ENCODE peak calls at places on chromosome 20, in five cellular contexts. One of them, this sample, is unnamed.
A peak's percentile ranks its signal among the peaks of the same experiment; 100 is the strongest.

GRCh38 chr20:35561671-35562070 is 19.8 kb downstream of the ERGIC3 start:
- DNase-seq in astrocyte of the spinal cord: no peak
- DNase-seq in adrenal gland: no peak
- DNase-seq in mesothelial cell of epicardium: no peak
- DNase-seq in GM12865: no peak
- DNase-seq in this sample: no peak

GRCh38 chr20:44092551-44093248 is 94.3 kb downstream of the JPH2 start:
- DNase-seq in astrocyte of the spinal cord: peak; percentile 58
- DNase-seq in adrenal gland: no peak
- DNase-seq in mesothelial cell of epicardium: no peak
- DNase-seq in GM12865: peak; percentile 73
- DNase-seq in this sample: no peak

GRCh38 chr20:53643031-53643832 is 49.6 kb upstream of the ZNF217 start:
- DNase-seq in astrocyte of the spinal cord: peak; percentile 83
- DNase-seq in adrenal gland: peak; percentile 67
- DNase-seq in mesothelial cell of epicardium: no peak
- DNase-seq in GM12865: peak; percentile 93
- DNase-seq in this sample: peak; percentile 75

GRCh38 chr20:5482791-5483190 is 166.0 kb upstream of the PROKR2 start:
- DNase-seq in astrocyte of the spinal cord: no peak
- DNase-seq in adrenal gland: no peak
- DNase-seq in mesothelial cell of epicardium: no peak
- DNase-seq in GM12865: no peak
- DNase-seq in this sample: no peak

GRCh38 chr20:45892828-45893500 is 1.8 kb downstream of the CTSA start:
- DNase-seq in astrocyte of the spinal cord: no peak
- DNase-seq in adrenal gland: no peak
- DNase-seq in mesothelial cell of epicardium: no peak
- DNase-seq in GM12865: peak; percentile 44
- DNase-seq in this sample: no peak

GRCh38 chr20:33408313-33408712 is 7.0 kb upstream of the CDK5RAP1 start:
- DNase-seq in astrocyte of the spinal cord: no peak
- DNase-seq in adrenal gland: no peak
- DNase-seq in mesothelial cell of epicardium: no peak
- DNase-seq in GM12865: no peak
- DNase-seq in this sample: no peak

GRCh38 chr20:51434026-51434425 is 108.5 kb downstream of the NFATC2 start:
- DNase-seq in astrocyte of the spinal cord: no peak
- DNase-seq in adrenal gland: no peak
- DNase-seq in mesothelial cell of epicardium: no peak
- DNase-seq in GM12865: no peak
- DNase-seq in this sample: no peak

GRCh38 chr20:62979876-62980373 is 26.8 kb downstream of the BHLHE23 start:
- DNase-seq in astrocyte of the spinal cord: no peak
- DNase-seq in adrenal gland: no peak
- DNase-seq in mesothelial cell of epicardium: no peak
- DNase-seq in GM12865: no peak
- DNase-seq in this sample: no peak

GRCh38 chr20:50724851-50725721 is 6.3 kb upstream of the PARD6B start:
- DNase-seq in astrocyte of the spinal cord: peak; percentile 89
- DNase-seq in adrenal gland: peak; percentile 89
- DNase-seq in mesothelial cell of epicardium: peak; percentile 87
- DNase-seq in GM12865: peak; percentile 22
- DNase-seq in this sample: peak; percentile 19

GRCh38 chr20:41664584-41664983 is 46.4 kb upstream of the CHD6 start:
- DNase-seq in astrocyte of the spinal cord: no peak
- DNase-seq in adrenal gland: no peak
- DNase-seq in mesothelial cell of epicardium: no peak
- DNase-seq in GM12865: peak; percentile 66
- DNase-seq in this sample: no peak

GRCh38 chr20:1423625-1424106 is 30.8 kb upstream of the FKBP1A start:
- DNase-seq in astrocyte of the spinal cord: peak; percentile 80
- DNase-seq in adrenal gland: peak; percentile 52
- DNase-seq in mesothelial cell of epicardium: no peak
- DNase-seq in GM12865: peak; percentile 53
- DNase-seq in this sample: no peak

GRCh38 chr20:46151936-46152335 is 33.8 kb downstream of the CD40 start:
- DNase-seq in astrocyte of the spinal cord: no peak
- DNase-seq in adrenal gland: no peak
- DNase-seq in mesothelial cell of epicardium: no peak
- DNase-seq in GM12865: peak; percentile 28
- DNase-seq in this sample: peak; percentile 59

GRCh38 chr20:362271-363254 is 15.7 kb downstream of the NRSN2 start:
- DNase-seq in astrocyte of the spinal cord: peak; percentile 76
- DNase-seq in adrenal gland: peak; percentile 98
- DNase-seq in mesothelial cell of epicardium: peak; percentile 65
- DNase-seq in GM12865: peak; percentile 68
- DNase-seq in this sample: peak; percentile 44

GRCh38 chr20:17674722-17675518 is 7.1 kb downstream of the RRBP1 start:
- DNase-seq in astrocyte of the spinal cord: no peak
- DNase-seq in adrenal gland: peak; percentile 26
- DNase-seq in mesothelial cell of epicardium: no peak
- DNase-seq in GM12865: no peak
- DNase-seq in this sample: no peak

GRCh38 chr20:8867346-8867745 is 201.5 kb upstream of the PLCB4 start:
- DNase-seq in astrocyte of the spinal cord: no peak
- DNase-seq in adrenal gland: no peak
- DNase-seq in mesothelial cell of epicardium: no peak
- DNase-seq in GM12865: no peak
- DNase-seq in this sample: no peak

GRCh38 chr20:43384321-43384940 is 73.3 kb upstream of the SRSF6 start:
- DNase-seq in astrocyte of the spinal cord: no peak
- DNase-seq in adrenal gland: no peak
- DNase-seq in mesothelial cell of epicardium: no peak
- DNase-seq in GM12865: no peak
- DNase-seq in this sample: no peak

GRCh38 chr20:54377992-54378773 is 97.2 kb upstream of the DOK5 start:
- DNase-seq in astrocyte of the spinal cord: no peak
- DNase-seq in adrenal gland: no peak
- DNase-seq in mesothelial cell of epicardium: no peak
- DNase-seq in GM12865: no peak
- DNase-seq in this sample: no peak

GRCh38 chr20:1505361-1505760 is 14.1 kb upstream of the SIRPB2 start:
- DNase-seq in astrocyte of the spinal cord: no peak
- DNase-seq in adrenal gland: no peak
- DNase-seq in mesothelial cell of epicardium: no peak
- DNase-seq in GM12865: no peak
- DNase-seq in this sample: no peak

GRCh38 chr20:25252686-25253421 is 5.0 kb downstream of the PYGB start:
- DNase-seq in astrocyte of the spinal cord: no peak
- DNase-seq in adrenal gland: no peak
- DNase-seq in mesothelial cell of epicardium: no peak
- DNase-seq in GM12865: no peak
- DNase-seq in this sample: no peak

GRCh38 chr20:63553251-63553932 is 567 bp upstream of the FNDC11 start:
- DNase-seq in astrocyte of the spinal cord: peak; percentile 84
- DNase-seq in adrenal gland: peak; percentile 78
- DNase-seq in mesothelial cell of epicardium: peak; percentile 85
- DNase-seq in GM12865: peak; percentile 94
- DNase-seq in this sample: peak; percentile 92

GRCh38 chr20:5657190-5657872 is 92.9 kb upstream of the SHLD1 start:
- DNase-seq in astrocyte of the spinal cord: peak; percentile 93
- DNase-seq in adrenal gland: peak; percentile 73
- DNase-seq in mesothelial cell of epicardium: peak; percentile 38
- DNase-seq in GM12865: no peak
- DNase-seq in this sample: no peak

GRCh38 chr20:47734870-47735269 is 50.4 kb downstream of the SULF2 start:
- DNase-seq in astrocyte of the spinal cord: no peak
- DNase-seq in adrenal gland: no peak
- DNase-seq in mesothelial cell of epicardium: no peak
- DNase-seq in GM12865: no peak
- DNase-seq in this sample: no peak

GRCh38 chr20:1937316-1937976 is 42.2 kb downstream of the SIRPA start:
- DNase-seq in astrocyte of the spinal cord: no peak
- DNase-seq in adrenal gland: peak; percentile 18
- DNase-seq in mesothelial cell of epicardium: no peak
- DNase-seq in GM12865: no peak
- DNase-seq in this sample: no peak

GRCh38 chr20:14879020-14879697 is 541.7 kb upstream of the FLRT3 start:
- DNase-seq in astrocyte of the spinal cord: peak; percentile 79
- DNase-seq in adrenal gland: no peak
- DNase-seq in mesothelial cell of epicardium: no peak
- DNase-seq in GM12865: peak; percentile 47
- DNase-seq in this sample: peak; percentile 5

GRCh38 chr20:62360854-62361798 is 6.0 kb downstream of the LAMA5 start:
- DNase-seq in astrocyte of the spinal cord: no peak
- DNase-seq in adrenal gland: peak; percentile 21
- DNase-seq in mesothelial cell of epicardium: no peak
- DNase-seq in GM12865: no peak
- DNase-seq in this sample: no peak

GRCh38 chr20:1734269-1734858 is 76.8 kb upstream of the SIRPG start:
- DNase-seq in astrocyte of the spinal cord: peak; percentile 7
- DNase-seq in adrenal gland: no peak
- DNase-seq in mesothelial cell of epicardium: no peak
- DNase-seq in GM12865: peak; percentile 51
- DNase-seq in this sample: peak; percentile 62

GRCh38 chr20:49810491-49811190 is 2.0 kb upstream of the SLC9A8 start:
- DNase-seq in astrocyte of the spinal cord: no peak
- DNase-seq in adrenal gland: no peak
- DNase-seq in mesothelial cell of epicardium: no peak
- DNase-seq in GM12865: no peak
- DNase-seq in this sample: no peak

GRCh38 chr20:17010181-17010580 is 216.7 kb upstream of the PCSK2 start:
- DNase-seq in astrocyte of the spinal cord: no peak
- DNase-seq in adrenal gland: no peak
- DNase-seq in mesothelial cell of epicardium: no peak
- DNase-seq in GM12865: no peak
- DNase-seq in this sample: no peak

GRCh38 chr20:61434361-61434781 is 182.3 kb downstream of the CDH4 start:
- DNase-seq in astrocyte of the spinal cord: no peak
- DNase-seq in adrenal gland: no peak
- DNase-seq in mesothelial cell of epicardium: no peak
- DNase-seq in GM12865: no peak
- DNase-seq in this sample: no peak

GRCh38 chr20:14830466-14830865 is 493.1 kb upstream of the FLRT3 start:
- DNase-seq in astrocyte of the spinal cord: no peak
- DNase-seq in adrenal gland: no peak
- DNase-seq in mesothelial cell of epicardium: no peak
- DNase-seq in GM12865: peak; percentile 89
- DNase-seq in this sample: peak; percentile 25

GRCh38 chr20:17615645-17616479 is 46.0 kb downstream of the DSTN start:
- DNase-seq in astrocyte of the spinal cord: no peak
- DNase-seq in adrenal gland: peak; percentile 17
- DNase-seq in mesothelial cell of epicardium: no peak
- DNase-seq in GM12865: no peak
- DNase-seq in this sample: no peak

GRCh38 chr20:38811769-38812168 is 6.3 kb downstream of the PPP1R16B start:
- DNase-seq in astrocyte of the spinal cord: no peak
- DNase-seq in adrenal gland: no peak
- DNase-seq in mesothelial cell of epicardium: no peak
- DNase-seq in GM12865: no peak
- DNase-seq in this sample: no peak

GRCh38 chr20:51573576-51574243 is 31.2 kb upstream of the NFATC2 start:
- DNase-seq in astrocyte of the spinal cord: no peak
- DNase-seq in adrenal gland: no peak
- DNase-seq in mesothelial cell of epicardium: no peak
- DNase-seq in GM12865: no peak
- DNase-seq in this sample: no peak

GRCh38 chr20:18712877-18713276 is 100.7 kb upstream of the SCP2D1 start:
- DNase-seq in astrocyte of the spinal cord: no peak
- DNase-seq in adrenal gland: no peak
- DNase-seq in mesothelial cell of epicardium: no peak
- DNase-seq in GM12865: no peak
- DNase-seq in this sample: no peak
- TF ChIP-seq CTCF in astrocyte of the spinal cord: peak; percentile 36
- TF ChIP-seq CTCF in adrenal gland: no peak
- TF ChIP-seq CTCF in mesothelial cell of epicardium: no peak
- TF ChIP-seq CTCF in GM12865: no peak
- TF ChIP-seq CTCF in this sample: no peak

GRCh38 chr20:58025233-58025632 is 203.2 kb downstream of the ANKRD60 start:
- DNase-seq in astrocyte of the spinal cord: no peak
- DNase-seq in adrenal gland: no peak
- DNase-seq in mesothelial cell of epicardium: no peak
- DNase-seq in GM12865: no peak
- DNase-seq in this sample: no peak

GRCh38 chr20:58023781-58024180 is 204.7 kb downstream of the ANKRD60 start:
- DNase-seq in astrocyte of the spinal cord: no peak
- DNase-seq in adrenal gland: no peak
- DNase-seq in mesothelial cell of epicardium: no peak
- DNase-seq in GM12865: no peak
- DNase-seq in this sample: no peak

GRCh38 chr20:58026361-58026760 is 202.1 kb downstream of the ANKRD60 start:
- DNase-seq in astrocyte of the spinal cord: no peak
- DNase-seq in adrenal gland: no peak
- DNase-seq in mesothelial cell of epicardium: no peak
- DNase-seq in GM12865: no peak
- DNase-seq in this sample: no peak

GRCh38 chr20:58024241-58024721 is 204.2 kb downstream of the ANKRD60 start:
- DNase-seq in astrocyte of the spinal cord: no peak
- DNase-seq in adrenal gland: no peak
- DNase-seq in mesothelial cell of epicardium: no peak
- DNase-seq in GM12865: no peak
- DNase-seq in this sample: no peak

GRCh38 chr20:58028123-58028522 is 200.3 kb downstream of the ANKRD60 start:
- DNase-seq in astrocyte of the spinal cord: no peak
- DNase-seq in adrenal gland: no peak
- DNase-seq in mesothelial cell of epicardium: no peak
- DNase-seq in GM12865: no peak
- DNase-seq in this sample: no peak
- TF ChIP-seq CTCF in astrocyte of the spinal cord: peak; percentile 23
- TF ChIP-seq CTCF in adrenal gland: no peak
- TF ChIP-seq CTCF in mesothelial cell of epicardium: no peak
- TF ChIP-seq CTCF in GM12865: no peak
- TF ChIP-seq CTCF in this sample: no peak

GRCh38 chr20:3000852-3001523 is 42.4 kb upstream of the GNRH2 start:
- DNase-seq in astrocyte of the spinal cord: peak; percentile 74
- DNase-seq in adrenal gland: no peak
- DNase-seq in mesothelial cell of epicardium: no peak
- DNase-seq in GM12865: peak; percentile 55
- DNase-seq in this sample: no peak
- TF ChIP-seq CTCF in astrocyte of the spinal cord: peak; percentile 38
- TF ChIP-seq CTCF in adrenal gland: peak; percentile 57
- TF ChIP-seq CTCF in mesothelial cell of epicardium: peak; percentile 30
- TF ChIP-seq CTCF in GM12865: peak; percentile 19
- TF ChIP-seq CTCF in this sample: no peak

DNA sequence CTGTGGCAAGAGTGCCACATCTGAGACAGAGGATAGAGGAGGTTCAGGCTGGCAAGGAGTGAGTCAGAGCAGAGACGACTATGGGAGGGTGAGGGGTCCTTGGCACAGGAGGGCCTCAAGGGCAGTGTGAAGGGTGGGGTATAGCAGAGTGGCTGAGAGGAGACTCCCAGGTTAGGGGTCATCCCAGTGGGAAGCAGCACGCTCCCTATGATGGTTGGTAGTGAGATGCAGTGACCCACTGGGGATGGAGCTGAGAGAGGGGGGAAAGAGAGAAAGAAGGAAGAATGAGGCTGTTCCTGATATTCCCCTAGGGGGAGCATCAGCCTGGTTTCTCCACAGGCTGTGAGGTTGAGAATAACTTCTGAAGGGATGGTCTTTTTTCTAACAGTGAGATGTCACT is 97.4 kb downstream of the INSM1 start:
- DNase-seq in astrocyte of the spinal cord: no peak
- DNase-seq in adrenal gland: no peak
- DNase-seq in mesothelial cell of epicardium: no peak
- DNase-seq in GM12865: no peak
- DNase-seq in this sample: no peak
- TF ChIP-seq CTCF in astrocyte of the spinal cord: peak; percentile 51
- TF ChIP-seq CTCF in adrenal gland: no peak
- TF ChIP-seq CTCF in mesothelial cell of epicardium: no peak
- TF ChIP-seq CTCF in GM12865: peak; percentile 5
- TF ChIP-seq CTCF in this sample: no peak

GRCh38 chr20:10549511-10549910 is 114.4 kb downstream of the SLX4IP start:
- DNase-seq in astrocyte of the spinal cord: no peak
- DNase-seq in adrenal gland: no peak
- DNase-seq in mesothelial cell of epicardium: no peak
- DNase-seq in GM12865: no peak
- DNase-seq in this sample: no peak
- TF ChIP-seq CTCF in astrocyte of the spinal cord: no peak
- TF ChIP-seq CTCF in adrenal gland: no peak
- TF ChIP-seq CTCF in mesothelial cell of epicardium: no peak
- TF ChIP-seq CTCF in GM12865: no peak
- TF ChIP-seq CTCF in this sample: no peak